ENCODE peak calls at places on chromosomes 1 and 21, in ten cellular contexts. One of them, this sample, is unnamed.

GRCh38 chr1:247747616-247748015 is 325 bp downstream of the OR14A2 start:
- DNase-seq in GM20000: no peak
- DNase-seq in foreskin fibroblast: no peak
- DNase-seq in cardiac fibroblast: no peak
- DNase-seq in left lung: no peak
- DNase-seq in BE2C: no peak
- DNase-seq in cardiac muscle cell: no peak
- DNase-seq in fibroblast of mammary gland: no peak
- DNase-seq in pancreas: no peak
- DNase-seq in upper lobe of right lung: no peak
- DNase-seq in this sample: no peak

GRCh38 chr1:240927815-240928214 is 315.9 kb upstream of the GREM2 start:
- DNase-seq in GM20000: no peak
- DNase-seq in foreskin fibroblast: no peak
- DNase-seq in cardiac fibroblast: no peak
- DNase-seq in left lung: no peak
- DNase-seq in BE2C: no peak
- DNase-seq in cardiac muscle cell: no peak
- DNase-seq in fibroblast of mammary gland: no peak
- DNase-seq in pancreas: no peak
- DNase-seq in upper lobe of right lung: no peak
- DNase-seq in this sample: peak

GRCh38 chr1:1305300-1306069 is 2.2 kb downstream of the ACAP3 start:
- DNase-seq in GM20000: peak
- DNase-seq in foreskin fibroblast: peak
- DNase-seq in cardiac fibroblast: peak
- DNase-seq in left lung: peak
- DNase-seq in BE2C: peak
- DNase-seq in cardiac muscle cell: no peak
- DNase-seq in fibroblast of mammary gland: peak
- DNase-seq in pancreas: no peak
- DNase-seq in upper lobe of right lung: no peak
- DNase-seq in this sample: peak

GRCh38 chr1:22978299-22978698 is 5.6 kb upstream of the LACTBL1 start:
- DNase-seq in GM20000: no peak
- DNase-seq in foreskin fibroblast: no peak
- DNase-seq in cardiac fibroblast: no peak
- DNase-seq in left lung: no peak
- DNase-seq in BE2C: no peak
- DNase-seq in cardiac muscle cell: no peak
- DNase-seq in fibroblast of mammary gland: peak
- DNase-seq in pancreas: no peak
- DNase-seq in upper lobe of right lung: no peak
- DNase-seq in this sample: no peak

GRCh38 chr1:169610110-169610509 is 19.8 kb downstream of the SELP start:
- DNase-seq in GM20000: no peak
- DNase-seq in foreskin fibroblast: no peak
- DNase-seq in cardiac fibroblast: no peak
- DNase-seq in left lung: no peak
- DNase-seq in BE2C: no peak
- DNase-seq in cardiac muscle cell: no peak
- DNase-seq in fibroblast of mammary gland: no peak
- DNase-seq in pancreas: no peak
- DNase-seq in upper lobe of right lung: no peak
- DNase-seq in this sample: no peak

GRCh38 chr1:214444159-214444939 is 107.1 kb downstream of the PTPN14 start:
- DNase-seq in GM20000: no peak
- DNase-seq in foreskin fibroblast: no peak
- DNase-seq in cardiac fibroblast: no peak
- DNase-seq in left lung: no peak
- DNase-seq in BE2C: no peak
- DNase-seq in cardiac muscle cell: no peak
- DNase-seq in fibroblast of mammary gland: no peak
- DNase-seq in pancreas: no peak
- DNase-seq in upper lobe of right lung: no peak
- DNase-seq in this sample: no peak

GRCh38 chr1:223873044-223873443 is 27.3 kb upstream of the TP53BP2 start:
- DNase-seq in GM20000: no peak
- DNase-seq in foreskin fibroblast: no peak
- DNase-seq in cardiac fibroblast: no peak
- DNase-seq in left lung: no peak
- DNase-seq in BE2C: no peak
- DNase-seq in cardiac muscle cell: no peak
- DNase-seq in fibroblast of mammary gland: no peak
- DNase-seq in pancreas: no peak
- DNase-seq in upper lobe of right lung: no peak
- DNase-seq in this sample: no peak

GRCh38 chr1:114062646-114063045 is 83.4 kb downstream of the OLFML3 start:
- DNase-seq in GM20000: no peak
- DNase-seq in foreskin fibroblast: no peak
- DNase-seq in cardiac fibroblast: no peak
- DNase-seq in left lung: no peak
- DNase-seq in BE2C: no peak
- DNase-seq in cardiac muscle cell: no peak
- DNase-seq in fibroblast of mammary gland: no peak
- DNase-seq in pancreas: no peak
- DNase-seq in upper lobe of right lung: no peak
- DNase-seq in this sample: no peak

GRCh38 chr1:94962745-94963265 is 35.9 kb upstream of the CNN3 start:
- DNase-seq in GM20000: peak
- DNase-seq in foreskin fibroblast: no peak
- DNase-seq in cardiac fibroblast: peak
- DNase-seq in left lung: no peak
- DNase-seq in BE2C: no peak
- DNase-seq in cardiac muscle cell: no peak
- DNase-seq in fibroblast of mammary gland: peak
- DNase-seq in pancreas: peak
- DNase-seq in upper lobe of right lung: no peak
- DNase-seq in this sample: peak

GRCh38 chr21:33028759-33029511 is 3.2 kb downstream of the OLIG2 start:
- DNase-seq in GM20000: peak
- DNase-seq in foreskin fibroblast: no peak
- DNase-seq in cardiac fibroblast: no peak
- DNase-seq in left lung: no peak
- DNase-seq in BE2C: no peak
- DNase-seq in cardiac muscle cell: no peak
- DNase-seq in fibroblast of mammary gland: no peak
- DNase-seq in pancreas: no peak
- DNase-seq in upper lobe of right lung: no peak
- DNase-seq in this sample: no peak

GRCh38 chr21:31255036-31255435 is 89.0 kb downstream of the TIAM1 start:
- DNase-seq in GM20000: no peak
- DNase-seq in foreskin fibroblast: no peak
- DNase-seq in cardiac fibroblast: no peak
- DNase-seq in left lung: no peak
- DNase-seq in BE2C: no peak
- DNase-seq in cardiac muscle cell: no peak
- DNase-seq in fibroblast of mammary gland: no peak
- DNase-seq in pancreas: no peak
- DNase-seq in upper lobe of right lung: no peak
- DNase-seq in this sample: no peak

GRCh38 chr1:117534995-117535467 is 70.8 kb upstream of the TENT5C start:
- DNase-seq in GM20000: peak
- DNase-seq in foreskin fibroblast: peak
- DNase-seq in cardiac fibroblast: peak
- DNase-seq in left lung: no peak
- DNase-seq in BE2C: peak
- DNase-seq in cardiac muscle cell: peak
- DNase-seq in fibroblast of mammary gland: peak
- DNase-seq in pancreas: peak
- DNase-seq in upper lobe of right lung: no peak
- DNase-seq in this sample: peak

GRCh38 chr1:117535776-117536175 is 70.1 kb upstream of the TENT5C start:
- DNase-seq in GM20000: no peak
- DNase-seq in foreskin fibroblast: no peak
- DNase-seq in cardiac fibroblast: no peak
- DNase-seq in left lung: no peak
- DNase-seq in BE2C: no peak
- DNase-seq in cardiac muscle cell: no peak
- DNase-seq in fibroblast of mammary gland: no peak
- DNase-seq in pancreas: no peak
- DNase-seq in upper lobe of right lung: no peak
- DNase-seq in this sample: no peak

GRCh38 chr1:117541003-117541402 is 64.8 kb upstream of the TENT5C start:
- DNase-seq in GM20000: no peak
- DNase-seq in foreskin fibroblast: peak
- DNase-seq in cardiac fibroblast: peak
- DNase-seq in left lung: no peak
- DNase-seq in BE2C: no peak
- DNase-seq in cardiac muscle cell: no peak
- DNase-seq in fibroblast of mammary gland: no peak
- DNase-seq in pancreas: peak
- DNase-seq in upper lobe of right lung: no peak
- DNase-seq in this sample: peak

GRCh38 chr1:117540532-117540931 is 65.3 kb upstream of the TENT5C start:
- DNase-seq in GM20000: no peak
- DNase-seq in foreskin fibroblast: no peak
- DNase-seq in cardiac fibroblast: no peak
- DNase-seq in left lung: no peak
- DNase-seq in BE2C: no peak
- DNase-seq in cardiac muscle cell: no peak
- DNase-seq in fibroblast of mammary gland: no peak
- DNase-seq in pancreas: no peak
- DNase-seq in upper lobe of right lung: no peak
- DNase-seq in this sample: no peak

GRCh38 chr1:117537291-117537920 is 68.4 kb upstream of the TENT5C start:
- DNase-seq in GM20000: no peak
- DNase-seq in foreskin fibroblast: peak
- DNase-seq in cardiac fibroblast: no peak
- DNase-seq in left lung: peak
- DNase-seq in BE2C: no peak
- DNase-seq in cardiac muscle cell: peak
- DNase-seq in fibroblast of mammary gland: no peak
- DNase-seq in pancreas: peak
- DNase-seq in upper lobe of right lung: peak
- DNase-seq in this sample: peak
- TF ChIP-seq CTCF in GM20000: no peak
- TF ChIP-seq CTCF in foreskin fibroblast: no peak
- TF ChIP-seq CTCF in cardiac fibroblast: no peak
- TF ChIP-seq CTCF in left lung: no peak
- TF ChIP-seq CTCF in BE2C: peak
- TF ChIP-seq CTCF in cardiac muscle cell: no peak
- TF ChIP-seq CTCF in fibroblast of mammary gland: no peak
- TF ChIP-seq CTCF in pancreas: peak
- TF ChIP-seq CTCF in upper lobe of right lung: peak
- TF ChIP-seq CTCF in this sample: peak

GRCh38 chr1:108691128-108691885 is 803 bp upstream of the PRPF38B start:
- DNase-seq in GM20000: no peak
- DNase-seq in foreskin fibroblast: no peak
- DNase-seq in cardiac fibroblast: no peak
- DNase-seq in left lung: no peak
- DNase-seq in BE2C: peak
- DNase-seq in cardiac muscle cell: no peak
- DNase-seq in fibroblast of mammary gland: no peak
- DNase-seq in pancreas: no peak
- DNase-seq in upper lobe of right lung: no peak
- DNase-seq in this sample: no peak

GRCh38 chr1:108679586-108680213 is 12.4 kb upstream of the PRPF38B start:
- DNase-seq in GM20000: no peak
- DNase-seq in foreskin fibroblast: no peak
- DNase-seq in cardiac fibroblast: no peak
- DNase-seq in left lung: no peak
- DNase-seq in BE2C: no peak
- DNase-seq in cardiac muscle cell: no peak
- DNase-seq in fibroblast of mammary gland: no peak
- DNase-seq in pancreas: no peak
- DNase-seq in upper lobe of right lung: no peak
- DNase-seq in this sample: no peak

GRCh38 chr1:108686609-108687313 is 5.3 kb upstream of the PRPF38B start:
- DNase-seq in GM20000: no peak
- DNase-seq in foreskin fibroblast: peak
- DNase-seq in cardiac fibroblast: peak
- DNase-seq in left lung: no peak
- DNase-seq in BE2C: no peak
- DNase-seq in cardiac muscle cell: no peak
- DNase-seq in fibroblast of mammary gland: peak
- DNase-seq in pancreas: no peak
- DNase-seq in upper lobe of right lung: no peak
- DNase-seq in this sample: no peak

GRCh38 chr1:108685524-108685923 is 6.6 kb upstream of the PRPF38B start:
- DNase-seq in GM20000: no peak
- DNase-seq in foreskin fibroblast: no peak
- DNase-seq in cardiac fibroblast: no peak
- DNase-seq in left lung: no peak
- DNase-seq in BE2C: no peak
- DNase-seq in cardiac muscle cell: no peak
- DNase-seq in fibroblast of mammary gland: no peak
- DNase-seq in pancreas: no peak
- DNase-seq in upper lobe of right lung: no peak
- DNase-seq in this sample: no peak
- TF ChIP-seq CTCF in GM20000: no peak
- TF ChIP-seq CTCF in foreskin fibroblast: no peak
- TF ChIP-seq CTCF in cardiac fibroblast: no peak
- TF ChIP-seq CTCF in left lung: no peak
- TF ChIP-seq CTCF in BE2C: no peak
- TF ChIP-seq CTCF in cardiac muscle cell: no peak
- TF ChIP-seq CTCF in fibroblast of mammary gland: no peak
- TF ChIP-seq CTCF in pancreas: no peak
- TF ChIP-seq CTCF in upper lobe of right lung: no peak
- TF ChIP-seq CTCF in this sample: no peak

DNA sequence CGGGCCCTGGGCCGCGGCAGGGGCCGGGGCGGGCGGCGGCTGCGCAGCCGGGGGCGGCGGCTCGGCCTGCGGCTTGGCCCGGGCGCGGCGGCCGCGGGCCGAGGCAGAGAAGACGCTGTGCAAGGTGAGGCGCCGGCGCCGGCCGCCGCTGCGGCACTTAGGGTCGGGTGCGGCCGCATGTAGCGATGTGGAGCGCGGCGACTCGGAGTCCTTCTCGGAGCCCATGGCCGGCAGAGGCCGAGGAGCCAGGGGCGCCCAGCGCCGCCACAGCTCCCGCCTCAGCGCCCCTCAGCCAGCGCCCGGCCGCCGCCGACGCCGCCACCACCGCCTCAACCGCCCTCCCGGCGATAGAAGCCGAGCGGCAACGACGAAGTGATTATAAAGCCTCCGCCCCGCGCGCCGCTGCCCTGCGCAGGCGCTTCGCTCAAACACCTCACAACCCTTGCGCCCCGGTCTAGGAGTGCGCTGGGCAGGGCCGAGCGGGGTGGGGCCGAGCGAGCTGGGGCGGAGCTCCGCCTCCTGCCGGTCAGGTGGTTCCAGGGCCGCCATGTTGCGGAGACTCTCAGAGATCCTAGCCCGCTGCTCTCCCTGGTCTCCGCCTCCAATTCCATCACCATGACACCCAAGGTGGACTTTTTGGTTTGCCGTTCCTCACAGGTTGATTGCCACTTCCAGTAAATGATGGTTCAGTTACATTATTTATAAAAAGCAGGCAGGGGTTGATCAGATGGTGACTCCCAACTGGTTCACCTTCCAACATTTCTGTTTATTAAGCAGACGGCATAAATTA is at the start of gene RNF19B:
- DNase-seq in GM20000: peak
- DNase-seq in foreskin fibroblast: peak
- DNase-seq in cardiac fibroblast: peak
- DNase-seq in left lung: peak
- DNase-seq in BE2C: peak
- DNase-seq in cardiac muscle cell: peak
- DNase-seq in fibroblast of mammary gland: peak
- DNase-seq in pancreas: peak
- DNase-seq in upper lobe of right lung: peak
- DNase-seq in this sample: peak
- TF ChIP-seq CTCF in GM20000: no peak
- TF ChIP-seq CTCF in foreskin fibroblast: no peak
- TF ChIP-seq CTCF in cardiac fibroblast: no peak
- TF ChIP-seq CTCF in left lung: no peak
- TF ChIP-seq CTCF in BE2C: no peak
- TF ChIP-seq CTCF in cardiac muscle cell: no peak
- TF ChIP-seq CTCF in fibroblast of mammary gland: no peak
- TF ChIP-seq CTCF in pancreas: no peak
- TF ChIP-seq CTCF in upper lobe of right lung: no peak
- TF ChIP-seq CTCF in this sample: no peak

GRCh38 chr1:57072775-57073174 is 107.0 kb upstream of the C8B start:
- DNase-seq in GM20000: no peak
- DNase-seq in foreskin fibroblast: no peak
- DNase-seq in cardiac fibroblast: no peak
- DNase-seq in left lung: no peak
- DNase-seq in BE2C: no peak
- DNase-seq in cardiac muscle cell: no peak
- DNase-seq in fibroblast of mammary gland: peak
- DNase-seq in pancreas: no peak
- DNase-seq in upper lobe of right lung: no peak
- DNase-seq in this sample: no peak
- TF ChIP-seq CTCF in GM20000: no peak
- TF ChIP-seq CTCF in foreskin fibroblast: no peak
- TF ChIP-seq CTCF in cardiac fibroblast: no peak
- TF ChIP-seq CTCF in left lung: no peak
- TF ChIP-seq CTCF in BE2C: peak
- TF ChIP-seq CTCF in cardiac muscle cell: no peak
- TF ChIP-seq CTCF in fibroblast of mammary gland: peak
- TF ChIP-seq CTCF in pancreas: no peak
- TF ChIP-seq CTCF in upper lobe of right lung: no peak
- TF ChIP-seq CTCF in this sample: no peak

This sample was measured in hepatocyte.